ENCODE peak calls at places on chromosomes 4 and X, in six cellular contexts. Z is stimulated activated CD4-positive, alpha-beta T cell treated with anti-CD3 and anti-CD28 coated beads, Interleukin-4, amount 100 ng/mL, for 48 hours; B is NCI-H2029 treated with DMSO at 0.1 percent for 48 hours; A is lower leg skin; S is ELR; K is NCI-H1694 treated with DMSO at 0.1 percent for 48 hours. P is an unnamed sample.

GRCh38 chr4:10002278-10002677 is 19.0 kb downstream of the SLC2A9 start:
- DNase-seq in A (no peak), Z (no peak), B (no peak), K (no peak), S (no peak), P (no peak)

GRCh38 chr4:142307857-142308256 is 538.2 kb downstream of the INPP4B start:
- DNase-seq in Z (no peak), S (no peak), A (no peak), B (no peak), K (no peak), P (no peak)

GRCh38 chrX:125205084-125205917 is 114.4 kb upstream of the TEX13C start:
- DNase-seq in A (peak; percentile 89), S (no peak), K (peak; percentile 88), Z (no peak), B (peak; percentile 31), P (peak; percentile 57)

GRCh38 chr4:10212400-10212799 is 95.8 kb upstream of the WDR1 start:
- DNase-seq in K (no peak), S (peak; percentile 71), Z (no peak), A (no peak), B (no peak), P (no peak)

GRCh38 chrX:108439961-108440696 is 491 bp downstream of the COL4A5 start:
- DNase-seq in Z (no peak), B (no peak), K (no peak), A (no peak), S (peak; percentile 60), P (peak; percentile 20)

GRCh38 chrX:72272868-72273267 is 4.2 kb downstream of the RPS4X start:
- DNase-seq in Z (no peak), A (no peak), K (no peak), B (no peak), S (peak; percentile 85), P (no peak)

GRCh38 chrX:97547873-97548578 is 664.3 kb downstream of the RPA4 start:
- DNase-seq in B (no peak), K (no peak), A (no peak), S (peak; percentile 54), Z (no peak), P (no peak)

GRCh38 chr4:2280531-2281300 is 18.8 kb upstream of the MXD4 start:
- DNase-seq in A (no peak), S (no peak), K (no peak), Z (no peak), B (no peak), P (no peak)

GRCh38 chr4:86968477-86969015 is 33.7 kb downstream of the AFF1 start:
- DNase-seq in A (no peak), S (no peak), B (no peak), Z (no peak), K (no peak), P (no peak)

GRCh38 chr4:80446664-80447063 is 111.1 kb downstream of the CFAP299 start:
- DNase-seq in S (no peak), Z (no peak), A (no peak), K (no peak), B (no peak), P (no peak)